ENCODE peak calls at places on chromosome 21, in four cellular contexts. One of them, this sample, is unnamed.

GRCh38 chr21:32771134-32771523 is 426 bp downstream of the PAXBP1 start:
- DNase-seq in K562: peak; percentile 83
- DNase-seq in HCT116: no peak
- DNase-seq in H1: no peak
- DNase-seq in this sample: no peak

GRCh38 chr21:25369524-25370300 is 237.6 kb downstream of the MRPL39 start:
- DNase-seq in HCT116: no peak
- DNase-seq in K562: no peak
- DNase-seq in H1: no peak
- DNase-seq in this sample: no peak

GRCh38 chr21:33152228-33153130 is 77.3 kb upstream of the IFNAR2 start:
- DNase-seq in K562: no peak
- DNase-seq in H1: no peak
- DNase-seq in HCT116: no peak
- DNase-seq in this sample: no peak

GRCh38 chr21:41845310-41846032 is 33.7 kb downstream of the PRDM15 start:
- DNase-seq in K562: peak; percentile 76
- DNase-seq in HCT116: no peak
- DNase-seq in H1: no peak
- DNase-seq in this sample: no peak

GRCh38 chr21:45506241-45506817 is 35.9 kb downstream of the SLC19A1 start:
- DNase-seq in K562: peak; percentile 58
- DNase-seq in H1: no peak
- DNase-seq in HCT116: no peak
- DNase-seq in this sample: no peak

GRCh38 chr21:42307106-42307505 is 8.1 kb downstream of the TFF3 start:
- DNase-seq in HCT116: no peak
- DNase-seq in H1: no peak
- DNase-seq in K562: no peak
- DNase-seq in this sample: no peak

GRCh38 chr21:46082638-46083270 is 15.2 kb upstream of the COL6A2 start:
- DNase-seq in HCT116: no peak
- DNase-seq in H1: no peak
- DNase-seq in K562: no peak
- DNase-seq in this sample: no peak

GRCh38 chr21:41747943-41748738 is 18.7 kb downstream of the RIPK4 start:
- DNase-seq in K562: no peak
- DNase-seq in HCT116: no peak
- DNase-seq in H1: no peak
- DNase-seq in this sample: no peak

GRCh38 chr21:26389971-26390641 is 183.0 kb downstream of the CYYR1 start:
- DNase-seq in K562: no peak
- DNase-seq in H1: no peak
- DNase-seq in HCT116: peak; percentile 34
- DNase-seq in this sample: peak; percentile 97

GRCh38 chr21:15020797-15021196 is 44.0 kb downstream of the NRIP1 start:
- DNase-seq in K562: no peak
- DNase-seq in H1: no peak
- DNase-seq in HCT116: no peak
- DNase-seq in this sample: no peak

GRCh38 chr21:15293251-15293650 is 228.5 kb upstream of the NRIP1 start:
- DNase-seq in H1: no peak
- DNase-seq in K562: no peak
- DNase-seq in HCT116: peak; percentile 15
- DNase-seq in this sample: no peak

GRCh38 chr21:45655071-45655470 is 11.5 kb downstream of the PCBP3 start:
- DNase-seq in HCT116: no peak
- DNase-seq in K562: no peak
- DNase-seq in H1: no peak
- DNase-seq in this sample: no peak

GRCh38 chr21:45992311-45993209 is 11.0 kb downstream of the COL6A1 start:
- DNase-seq in K562: no peak
- DNase-seq in HCT116: no peak
- DNase-seq in H1: no peak
- DNase-seq in this sample: no peak

DNA sequence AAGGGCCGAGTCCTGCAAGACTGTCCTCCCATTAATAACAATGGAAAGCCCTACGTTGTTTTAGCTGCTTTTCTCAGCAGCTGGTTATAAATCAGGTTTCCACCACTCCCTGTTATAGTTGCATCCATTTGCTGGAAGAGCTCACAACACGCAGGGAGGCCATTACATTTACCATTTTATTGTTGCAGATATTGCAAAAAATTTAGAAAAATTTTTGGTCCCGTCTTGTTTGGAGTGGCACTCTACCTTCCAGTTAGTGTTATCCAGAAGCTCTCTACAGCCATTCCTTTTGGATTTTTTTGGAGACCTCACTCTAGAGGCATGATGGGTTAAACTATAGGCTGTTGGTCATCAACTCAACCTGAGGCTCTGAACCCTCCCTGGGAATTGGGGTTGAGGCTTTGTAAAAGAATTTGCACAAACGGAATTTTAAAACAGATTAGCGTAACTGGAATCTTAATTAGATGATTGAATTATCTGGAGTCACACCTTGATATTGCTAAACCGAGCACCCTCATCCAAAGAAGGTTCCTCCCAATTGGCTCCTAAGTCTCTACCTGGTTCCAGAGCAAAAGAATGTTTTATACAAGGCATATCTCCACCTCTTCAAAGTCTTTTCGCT is 1532.0 kb upstream of the TPTE start:
- DNase-seq in H1: no peak
- DNase-seq in K562: peak; percentile 32
- DNase-seq in HCT116: no peak
- DNase-seq in this sample: peak; percentile 90
- TF ChIP-seq JUND in H1: no peak
- TF ChIP-seq JUND in K562: no peak
- TF ChIP-seq JUND in HCT116: no peak
- TF ChIP-seq JUND in this sample: no peak

GRCh38 chr21:34986561-34987533 is 62.3 kb downstream of the RUNX1 start:
- DNase-seq in H1: peak; percentile 15
- DNase-seq in K562: no peak
- DNase-seq in HCT116: peak; percentile 93
- DNase-seq in this sample: no peak
- TF ChIP-seq JUND in H1: no peak
- TF ChIP-seq JUND in K562: no peak
- TF ChIP-seq JUND in HCT116: peak; percentile 80
- TF ChIP-seq JUND in this sample: no peak

DNA sequence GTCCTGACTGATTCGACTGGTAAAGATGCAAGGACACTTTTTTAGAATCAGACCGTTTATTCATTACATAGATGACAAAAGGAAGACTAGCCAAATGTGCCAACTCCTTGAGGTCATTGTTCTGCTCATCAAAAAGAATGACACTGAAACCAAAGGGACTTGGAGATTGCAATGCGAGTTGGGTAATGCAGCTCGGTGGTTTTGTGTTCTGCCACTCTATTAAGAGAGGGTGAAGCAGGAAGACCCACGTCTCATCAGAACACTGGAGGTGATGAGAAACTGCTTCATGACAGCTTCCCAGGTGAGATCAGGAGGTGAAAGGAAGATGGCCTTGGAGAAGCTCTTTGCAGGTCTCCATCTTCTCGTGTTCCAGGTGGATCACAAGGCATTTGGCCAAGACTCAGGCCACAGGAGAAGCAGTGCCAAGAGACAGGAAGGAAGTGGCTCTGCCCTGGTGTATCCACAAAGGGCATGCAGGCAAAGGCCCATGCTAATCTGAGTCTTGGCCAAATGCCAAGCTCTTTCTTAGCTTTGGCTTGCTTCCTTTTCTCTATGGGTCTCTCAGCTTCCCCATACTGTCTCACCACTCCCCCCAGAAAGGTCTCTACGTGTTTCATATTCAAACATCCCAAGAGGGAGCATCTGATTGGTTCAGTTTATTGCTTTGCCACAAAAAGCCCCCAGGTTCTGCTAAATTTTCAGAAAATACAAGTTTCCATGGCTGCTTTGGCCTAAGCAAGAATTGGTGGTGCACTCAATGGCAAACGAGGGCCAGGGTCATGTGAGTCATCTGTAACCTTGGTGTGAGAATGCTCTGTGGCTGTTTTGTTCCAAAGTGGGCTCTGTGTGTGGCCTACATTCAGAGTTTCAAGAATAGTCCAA is 5.7 kb upstream of the CCT8 start:
- DNase-seq in H1: no peak
- DNase-seq in K562: no peak
- DNase-seq in HCT116: no peak
- DNase-seq in this sample: no peak
- TF ChIP-seq JUND in H1: no peak
- TF ChIP-seq JUND in K562: no peak
- TF ChIP-seq JUND in HCT116: no peak
- TF ChIP-seq JUND in this sample: no peak

DNA sequence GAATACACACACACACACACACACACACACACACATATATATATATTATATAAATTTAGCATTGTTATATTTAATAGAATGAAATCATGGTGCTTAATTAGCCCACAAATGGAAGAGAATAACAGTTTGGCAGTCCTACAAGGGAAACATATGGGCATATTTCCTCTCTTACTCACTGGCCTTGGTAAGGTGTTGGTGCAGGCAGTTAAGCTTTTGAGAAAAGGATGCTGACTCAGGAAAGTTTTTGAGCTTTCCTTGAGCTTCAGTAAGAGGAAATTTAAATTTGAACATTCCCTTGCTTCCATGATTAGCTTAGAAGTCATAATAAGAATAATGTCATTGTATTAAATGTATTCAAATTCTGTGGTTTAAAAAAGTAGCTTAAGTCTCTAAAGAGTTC is 37.0 kb upstream of the B3GALT5 start:
- DNase-seq in HCT116: no peak
- DNase-seq in K562: no peak
- DNase-seq in H1: no peak
- DNase-seq in this sample: no peak
- TF ChIP-seq JUND in HCT116: no peak
- TF ChIP-seq JUND in K562: no peak
- TF ChIP-seq JUND in H1: no peak
- TF ChIP-seq JUND in this sample: no peak

DNA sequence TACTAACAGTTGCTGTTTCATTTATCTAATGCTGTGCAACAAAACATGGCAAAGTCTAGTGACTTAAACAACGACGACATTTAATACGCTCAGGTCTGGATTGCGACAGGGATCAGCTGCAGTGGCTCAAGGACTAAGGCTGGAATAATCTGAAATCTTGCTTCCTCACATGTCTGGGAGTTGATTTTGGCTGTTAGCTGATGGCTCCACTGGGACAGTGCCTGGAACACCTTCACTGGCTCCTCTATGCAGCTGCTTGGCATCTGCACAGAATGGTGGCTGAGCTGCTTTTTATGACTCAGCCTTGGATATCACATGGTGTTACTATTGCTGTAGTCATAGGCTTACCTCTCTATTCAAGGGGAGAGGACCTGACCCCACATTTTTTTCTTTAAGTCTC is 24.0 kb upstream of the BTG3 start:
- DNase-seq in K562: no peak
- DNase-seq in HCT116: no peak
- DNase-seq in H1: no peak
- DNase-seq in this sample: no peak
- TF ChIP-seq JUND in K562: no peak
- TF ChIP-seq JUND in HCT116: no peak
- TF ChIP-seq JUND in H1: no peak
- TF ChIP-seq JUND in this sample: no peak

GRCh38 chr21:35168702-35169101 is 119.6 kb upstream of the RUNX1 start:
- DNase-seq in H1: no peak
- DNase-seq in HCT116: no peak
- DNase-seq in K562: no peak
- DNase-seq in this sample: no peak
- TF ChIP-seq JUND in H1: no peak
- TF ChIP-seq JUND in HCT116: no peak
- TF ChIP-seq JUND in K562: no peak
- TF ChIP-seq JUND in this sample: no peak

DNA sequence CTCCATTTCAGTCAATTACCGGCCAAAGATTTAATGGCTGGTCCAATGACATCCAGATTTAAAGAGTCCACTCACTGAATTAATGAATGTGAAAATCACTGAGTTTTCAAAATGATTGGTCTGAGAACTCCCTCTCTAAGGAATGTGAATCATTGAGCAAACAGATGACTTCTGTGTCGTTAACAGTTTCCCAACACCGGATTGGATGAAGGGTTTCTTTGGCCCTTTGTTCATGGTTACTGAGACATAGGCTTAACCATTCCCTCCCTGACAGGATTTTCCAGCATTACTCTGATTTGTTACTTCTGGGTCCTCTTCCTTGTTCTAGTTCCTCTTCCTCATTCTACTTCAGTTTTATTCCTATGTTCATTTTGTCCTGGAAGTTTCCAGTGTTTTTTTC is 1.5 kb upstream of the CLDN17 start:
- DNase-seq in K562: no peak
- DNase-seq in H1: no peak
- DNase-seq in HCT116: no peak
- DNase-seq in this sample: no peak
- TF ChIP-seq JUND in K562: no peak
- TF ChIP-seq JUND in H1: no peak
- TF ChIP-seq JUND in HCT116: no peak
- TF ChIP-seq JUND in this sample: no peak

GRCh38 chr21:39911792-39912191 is 44.6 kb downstream of the PCP4 start:
- DNase-seq in HCT116: no peak
- DNase-seq in K562: no peak
- DNase-seq in H1: no peak
- DNase-seq in this sample: no peak
- TF ChIP-seq JUND in HCT116: no peak
- TF ChIP-seq JUND in K562: no peak
- TF ChIP-seq JUND in H1: no peak
- TF ChIP-seq JUND in this sample: no peak